ENCODE peak calls at places on chromosome 19, in ten cellular contexts. One of them, this sample, is unnamed.

GRCh38 chr19:56566904-56567273 is 379 bp upstream of the ZNF470 start:
- DNase-seq in NCI-H1092 treated with DMSO at 0.1 percent for 48 hours: no peak
- DNase-seq in SK-N-MC: no peak
- DNase-seq in endodermal cell: no peak
- DNase-seq in EH: peak
- DNase-seq in T47D: no peak
- DNase-seq in right cardiac atrium: peak
- DNase-seq in posterior cingulate gyrus: peak
- DNase-seq in effector CD8-positive, alpha-beta T cell: no peak
- DNase-seq in activated CD8-positive, alpha-beta memory T cell treated with anti-CD3 and anti-CD28 coated beads for 1 hour: no peak
- DNase-seq in this sample: no peak

GRCh38 chr19:42512743-42513304 is 15.5 kb downstream of the CEACAM1 start:
- DNase-seq in activated CD8-positive, alpha-beta memory T cell treated with anti-CD3 and anti-CD28 coated beads for 1 hour: no peak
- DNase-seq in SK-N-MC: no peak
- DNase-seq in endodermal cell: peak
- DNase-seq in NCI-H1092 treated with DMSO at 0.1 percent for 48 hours: no peak
- DNase-seq in EH: no peak
- DNase-seq in T47D: no peak
- DNase-seq in effector CD8-positive, alpha-beta T cell: no peak
- DNase-seq in posterior cingulate gyrus: no peak
- DNase-seq in right cardiac atrium: no peak
- DNase-seq in this sample: no peak

GRCh38 chr19:12156254-12157058 is at the start of gene ZNF625:
- DNase-seq in right cardiac atrium: peak
- DNase-seq in effector CD8-positive, alpha-beta T cell: no peak
- DNase-seq in posterior cingulate gyrus: peak
- DNase-seq in NCI-H1092 treated with DMSO at 0.1 percent for 48 hours: peak
- DNase-seq in SK-N-MC: no peak
- DNase-seq in EH: peak
- DNase-seq in endodermal cell: peak
- DNase-seq in activated CD8-positive, alpha-beta memory T cell treated with anti-CD3 and anti-CD28 coated beads for 1 hour: no peak
- DNase-seq in T47D: peak
- DNase-seq in this sample: peak

GRCh38 chr19:54162241-54162805 is 2.8 kb upstream of the LENG1 start:
- DNase-seq in endodermal cell: peak
- DNase-seq in T47D: peak
- DNase-seq in NCI-H1092 treated with DMSO at 0.1 percent for 48 hours: no peak
- DNase-seq in activated CD8-positive, alpha-beta memory T cell treated with anti-CD3 and anti-CD28 coated beads for 1 hour: peak
- DNase-seq in SK-N-MC: no peak
- DNase-seq in effector CD8-positive, alpha-beta T cell: peak
- DNase-seq in EH: peak
- DNase-seq in posterior cingulate gyrus: peak
- DNase-seq in right cardiac atrium: peak
- DNase-seq in this sample: no peak

GRCh38 chr19:4602915-4603314 is 36.4 kb upstream of the TNFAIP8L1 start:
- DNase-seq in right cardiac atrium: no peak
- DNase-seq in activated CD8-positive, alpha-beta memory T cell treated with anti-CD3 and anti-CD28 coated beads for 1 hour: no peak
- DNase-seq in SK-N-MC: no peak
- DNase-seq in posterior cingulate gyrus: no peak
- DNase-seq in EH: no peak
- DNase-seq in effector CD8-positive, alpha-beta T cell: no peak
- DNase-seq in T47D: no peak
- DNase-seq in NCI-H1092 treated with DMSO at 0.1 percent for 48 hours: no peak
- DNase-seq in endodermal cell: no peak
- DNase-seq in this sample: no peak

GRCh38 chr19:16594131-16594586 is 21.9 kb upstream of the SLC35E1 start:
- DNase-seq in posterior cingulate gyrus: no peak
- DNase-seq in right cardiac atrium: no peak
- DNase-seq in endodermal cell: no peak
- DNase-seq in T47D: no peak
- DNase-seq in activated CD8-positive, alpha-beta memory T cell treated with anti-CD3 and anti-CD28 coated beads for 1 hour: no peak
- DNase-seq in effector CD8-positive, alpha-beta T cell: no peak
- DNase-seq in SK-N-MC: no peak
- DNase-seq in NCI-H1092 treated with DMSO at 0.1 percent for 48 hours: no peak
- DNase-seq in EH: no peak
- DNase-seq in this sample: no peak

GRCh38 chr19:2424686-2425621 is 2.4 kb downstream of the TIMM13 start:
- DNase-seq in EH: peak
- DNase-seq in posterior cingulate gyrus: peak
- DNase-seq in effector CD8-positive, alpha-beta T cell: no peak
- DNase-seq in T47D: no peak
- DNase-seq in NCI-H1092 treated with DMSO at 0.1 percent for 48 hours: no peak
- DNase-seq in SK-N-MC: no peak
- DNase-seq in endodermal cell: peak
- DNase-seq in activated CD8-positive, alpha-beta memory T cell treated with anti-CD3 and anti-CD28 coated beads for 1 hour: no peak
- DNase-seq in right cardiac atrium: peak
- DNase-seq in this sample: peak

GRCh38 chr19:35030257-35031071 is at the start of gene SCN1B:
- DNase-seq in EH: peak
- DNase-seq in T47D: peak
- DNase-seq in effector CD8-positive, alpha-beta T cell: peak
- DNase-seq in posterior cingulate gyrus: peak
- DNase-seq in SK-N-MC: no peak
- DNase-seq in right cardiac atrium: peak
- DNase-seq in NCI-H1092 treated with DMSO at 0.1 percent for 48 hours: no peak
- DNase-seq in activated CD8-positive, alpha-beta memory T cell treated with anti-CD3 and anti-CD28 coated beads for 1 hour: peak
- DNase-seq in endodermal cell: peak
- DNase-seq in this sample: no peak

GRCh38 chr19:54207908-54208783 is 7.5 kb downstream of the RPS9 start:
- DNase-seq in activated CD8-positive, alpha-beta memory T cell treated with anti-CD3 and anti-CD28 coated beads for 1 hour: no peak
- DNase-seq in endodermal cell: peak
- DNase-seq in posterior cingulate gyrus: peak
- DNase-seq in T47D: peak
- DNase-seq in NCI-H1092 treated with DMSO at 0.1 percent for 48 hours: no peak
- DNase-seq in effector CD8-positive, alpha-beta T cell: no peak
- DNase-seq in SK-N-MC: no peak
- DNase-seq in right cardiac atrium: peak
- DNase-seq in EH: peak
- DNase-seq in this sample: no peak

GRCh38 chr19:1825909-1826556 is 14.0 kb upstream of the ATP8B3 start:
- DNase-seq in endodermal cell: peak
- DNase-seq in posterior cingulate gyrus: peak
- DNase-seq in right cardiac atrium: peak
- DNase-seq in EH: peak
- DNase-seq in T47D: peak
- DNase-seq in SK-N-MC: no peak
- DNase-seq in activated CD8-positive, alpha-beta memory T cell treated with anti-CD3 and anti-CD28 coated beads for 1 hour: peak
- DNase-seq in effector CD8-positive, alpha-beta T cell: peak
- DNase-seq in NCI-H1092 treated with DMSO at 0.1 percent for 48 hours: peak
- DNase-seq in this sample: no peak

GRCh38 chr19:51372649-51373504 is at the start of gene NKG7:
- DNase-seq in posterior cingulate gyrus: no peak
- DNase-seq in NCI-H1092 treated with DMSO at 0.1 percent for 48 hours: no peak
- DNase-seq in T47D: no peak
- DNase-seq in right cardiac atrium: no peak
- DNase-seq in EH: no peak
- DNase-seq in activated CD8-positive, alpha-beta memory T cell treated with anti-CD3 and anti-CD28 coated beads for 1 hour: peak
- DNase-seq in endodermal cell: no peak
- DNase-seq in SK-N-MC: no peak
- DNase-seq in effector CD8-positive, alpha-beta T cell: peak
- DNase-seq in this sample: no peak

GRCh38 chr19:10428996-10429381 is 8.7 kb downstream of the PDE4A start:
- DNase-seq in activated CD8-positive, alpha-beta memory T cell treated with anti-CD3 and anti-CD28 coated beads for 1 hour: no peak
- DNase-seq in T47D: no peak
- DNase-seq in right cardiac atrium: no peak
- DNase-seq in EH: no peak
- DNase-seq in NCI-H1092 treated with DMSO at 0.1 percent for 48 hours: no peak
- DNase-seq in endodermal cell: no peak
- DNase-seq in effector CD8-positive, alpha-beta T cell: no peak
- DNase-seq in SK-N-MC: no peak
- DNase-seq in posterior cingulate gyrus: no peak
- DNase-seq in this sample: no peak

GRCh38 chr19:44770550-44771257 is 7.0 kb upstream of the CBLC start:
- DNase-seq in right cardiac atrium: peak
- DNase-seq in activated CD8-positive, alpha-beta memory T cell treated with anti-CD3 and anti-CD28 coated beads for 1 hour: peak
- DNase-seq in T47D: peak
- DNase-seq in EH: peak
- DNase-seq in NCI-H1092 treated with DMSO at 0.1 percent for 48 hours: peak
- DNase-seq in SK-N-MC: peak
- DNase-seq in effector CD8-positive, alpha-beta T cell: peak
- DNase-seq in posterior cingulate gyrus: peak
- DNase-seq in endodermal cell: peak
- DNase-seq in this sample: peak

GRCh38 chr19:17455308-17455707 is 5.4 kb downstream of the NXNL1 start:
- DNase-seq in SK-N-MC: no peak
- DNase-seq in posterior cingulate gyrus: no peak
- DNase-seq in activated CD8-positive, alpha-beta memory T cell treated with anti-CD3 and anti-CD28 coated beads for 1 hour: no peak
- DNase-seq in T47D: no peak
- DNase-seq in effector CD8-positive, alpha-beta T cell: no peak
- DNase-seq in endodermal cell: no peak
- DNase-seq in NCI-H1092 treated with DMSO at 0.1 percent for 48 hours: no peak
- DNase-seq in right cardiac atrium: no peak
- DNase-seq in EH: no peak
- DNase-seq in this sample: no peak

GRCh38 chr19:45901432-45901903 is 945 bp downstream of the MYPOP start:
- DNase-seq in right cardiac atrium: peak
- DNase-seq in posterior cingulate gyrus: no peak
- DNase-seq in endodermal cell: peak
- DNase-seq in SK-N-MC: no peak
- DNase-seq in EH: peak
- DNase-seq in NCI-H1092 treated with DMSO at 0.1 percent for 48 hours: no peak
- DNase-seq in activated CD8-positive, alpha-beta memory T cell treated with anti-CD3 and anti-CD28 coated beads for 1 hour: no peak
- DNase-seq in effector CD8-positive, alpha-beta T cell: no peak
- DNase-seq in T47D: no peak
- DNase-seq in this sample: no peak

GRCh38 chr19:49119411-49120324 is at the start of gene PPFIA3:
- DNase-seq in NCI-H1092 treated with DMSO at 0.1 percent for 48 hours: no peak
- DNase-seq in endodermal cell: peak
- DNase-seq in SK-N-MC: no peak
- DNase-seq in T47D: peak
- DNase-seq in effector CD8-positive, alpha-beta T cell: no peak
- DNase-seq in activated CD8-positive, alpha-beta memory T cell treated with anti-CD3 and anti-CD28 coated beads for 1 hour: no peak
- DNase-seq in EH: peak
- DNase-seq in posterior cingulate gyrus: peak
- DNase-seq in right cardiac atrium: peak
- DNase-seq in this sample: no peak

GRCh38 chr19:52086481-52086880 is 9.1 kb downstream of the ZNF841 start:
- DNase-seq in EH: peak
- DNase-seq in endodermal cell: no peak
- DNase-seq in NCI-H1092 treated with DMSO at 0.1 percent for 48 hours: no peak
- DNase-seq in posterior cingulate gyrus: no peak
- DNase-seq in effector CD8-positive, alpha-beta T cell: no peak
- DNase-seq in SK-N-MC: no peak
- DNase-seq in T47D: no peak
- DNase-seq in activated CD8-positive, alpha-beta memory T cell treated with anti-CD3 and anti-CD28 coated beads for 1 hour: no peak
- DNase-seq in right cardiac atrium: no peak
- DNase-seq in this sample: no peak

GRCh38 chr19:5590151-5590864 is 22.6 kb upstream of the TINCR start:
- DNase-seq in NCI-H1092 treated with DMSO at 0.1 percent for 48 hours: no peak
- DNase-seq in activated CD8-positive, alpha-beta memory T cell treated with anti-CD3 and anti-CD28 coated beads for 1 hour: no peak
- DNase-seq in effector CD8-positive, alpha-beta T cell: no peak
- DNase-seq in SK-N-MC: no peak
- DNase-seq in T47D: no peak
- DNase-seq in EH: no peak
- DNase-seq in posterior cingulate gyrus: no peak
- DNase-seq in right cardiac atrium: no peak
- DNase-seq in endodermal cell: no peak
- DNase-seq in this sample: no peak

GRCh38 chr19:35909684-35910035 is 1.6 kb upstream of the TYROBP start:
- DNase-seq in endodermal cell: no peak
- DNase-seq in effector CD8-positive, alpha-beta T cell: no peak
- DNase-seq in NCI-H1092 treated with DMSO at 0.1 percent for 48 hours: no peak
- DNase-seq in SK-N-MC: no peak
- DNase-seq in posterior cingulate gyrus: no peak
- DNase-seq in right cardiac atrium: no peak
- DNase-seq in activated CD8-positive, alpha-beta memory T cell treated with anti-CD3 and anti-CD28 coated beads for 1 hour: no peak
- DNase-seq in EH: no peak
- DNase-seq in T47D: no peak
- DNase-seq in this sample: no peak

This sample was measured in AG09309.